ENCODE peak calls at places on chromosomes 4 and X, in nine cellular contexts. O is GOT3; G is naive thymus-derived CD8-positive, alpha-beta T cell; F is HCEC 1CT; N is stimulated activated CD8-positive, alpha-beta memory T cell treated with anti-CD3 and anti-CD28 coated beads, Interleukin-15, amount 100 ng/mL, for 24 hours; Z is M059J; B is EL; H is RPMI7951; K is CD4-positive, alpha-beta memory T cell. R is an unnamed sample.

GRCh38 chr4:90536408-90536807 is 409.2 kb downstream of the CCSER1 start:
- DNase-seq in O (no peak), G (no peak), F (no peak), N (no peak), Z (peak), B (no peak), H (no peak), K (no peak), R (no peak)

GRCh38 chrX:29890646-29891200 is 324.6 kb upstream of the MAGEB2 start:
- DNase-seq in O (no peak), G (no peak), F (no peak), N (no peak), Z (peak), B (no peak), H (no peak), K (no peak), R (no peak)

GRCh38 chr4:73875401-73875800 is 6.2 kb downstream of the CXCL1 start:
- DNase-seq in O (no peak), G (no peak), F (no peak), N (no peak), Z (peak), B (no peak), H (no peak), K (no peak), R (no peak)

GRCh38 chr4:149961876-149962597 is 116.2 kb upstream of the DCLK2 start:
- DNase-seq in O (no peak), G (no peak), F (peak), N (no peak), Z (peak), B (peak), H (peak), K (no peak), R (no peak)

GRCh38 chr4:112861378-112862317 is 187.8 kb upstream of the ANK2 start:
- DNase-seq in O (no peak), G (no peak), F (no peak), N (no peak), Z (no peak), B (no peak), H (no peak), K (no peak), R (no peak)

GRCh38 chr4:14196141-14196540 is 568.6 kb upstream of the BOD1L1 start:
- DNase-seq in O (no peak), G (no peak), F (peak), N (no peak), Z (peak), B (peak), H (peak), K (no peak), R (peak)

GRCh38 chrX:42771836-42772335 is 6.1 kb downstream of the PPP1R2C start:
- DNase-seq in O (no peak), G (no peak), F (no peak), N (no peak), Z (no peak), B (peak), H (no peak), K (no peak), R (no peak)

GRCh38 chr4:22077571-22077970 is 129.0 kb upstream of the KCNIP4 start:
- DNase-seq in O (no peak), G (no peak), F (peak), N (no peak), Z (no peak), B (no peak), H (no peak), K (no peak), R (no peak)

GRCh38 chrX:9429767-9430166 is 35.1 kb upstream of the TBL1X start:
- DNase-seq in O (no peak), G (no peak), F (no peak), N (no peak), Z (no peak), B (no peak), H (no peak), K (no peak), R (no peak)

GRCh38 chr4:97142893-97143292 is 1000.4 kb downstream of the STPG2 start:
- DNase-seq in O (no peak), G (no peak), F (no peak), N (no peak), Z (no peak), B (no peak), H (no peak), K (no peak), R (no peak)

GRCh38 chrX:104307341-104307740 is 52.6 kb upstream of the ESX1 start:
- DNase-seq in O (no peak), G (no peak), F (no peak), N (no peak), Z (peak), B (peak), H (no peak), K (no peak), R (no peak)

GRCh38 chr4:142840516-142841123 is 5.5 kb downstream of the INPP4B start:
- DNase-seq in O (no peak), G (no peak), F (peak), N (no peak), Z (peak), B (peak), H (peak), K (peak), R (peak)

GRCh38 chr4:39285111-39285795 is 80.9 kb downstream of the RFC1 start:
- DNase-seq in O (no peak), G (no peak), F (no peak), N (no peak), Z (no peak), B (no peak), H (no peak), K (no peak), R (no peak)

GRCh38 chrX:43316161-43316560 is 339.9 kb upstream of the MAOA start:
- DNase-seq in O (no peak), G (no peak), F (no peak), N (no peak), Z (no peak), B (no peak), H (no peak), K (no peak), R (no peak)

GRCh38 chr4:118783887-118784286 is 52.0 kb downstream of the SEC24D start:
- DNase-seq in O (no peak), G (no peak), F (no peak), N (no peak), Z (peak), B (no peak), H (peak), K (no peak), R (no peak)

GRCh38 chr4:23838131-23838530 is 51.7 kb downstream of the PPARGC1A start:
- DNase-seq in O (no peak), G (no peak), F (no peak), N (no peak), Z (no peak), B (no peak), H (no peak), K (no peak), R (no peak)

GRCh38 chr4:183995489-183996049 is 90.5 kb downstream of the STOX2 start:
- DNase-seq in O (no peak), G (no peak), F (no peak), N (no peak), Z (no peak), B (no peak), H (no peak), K (no peak), R (no peak)